ENCODE peak calls at places on chromosomes 7 and 10, in eight cellular contexts. H is lower leg skin; W is amygdala; D is neuronal stem cell; Z is C1 segment of cervical spinal cord; U is glomerular endothelial cell; Q is RWPE1; E is stimulated activated CD8-positive, alpha-beta memory T cell treated with anti-CD3 and anti-CD28 coated beads, Interleukin-7, amount 100 ng/mL, for 1 hour. T is an unnamed sample.

GRCh38 chr7:74542558-74543117 is 88.9 kb downstream of the GTF2IRD1 start:
- DNase-seq in H (peak; percentile 90), W (peak; percentile 40), D (no peak), Z (no peak), U (no peak), Q (peak; percentile 45), E (no peak), T (no peak)

GRCh38 chr7:149471289-149471953 is 10.6 kb upstream of the ZNF777 start:
- DNase-seq in H (no peak), W (no peak), D (no peak), Z (no peak), U (no peak), Q (no peak), E (no peak), T (no peak)

GRCh38 chr7:45987521-45988290 is 66.6 kb upstream of the IGFBP3 start:
- DNase-seq in H (no peak), W (no peak), D (no peak), Z (no peak), U (no peak), Q (no peak), E (no peak), T (no peak)

GRCh38 chr7:36372156-36372555 is 17.5 kb upstream of the ANLN start:
- DNase-seq in H (no peak), W (no peak), D (no peak), Z (no peak), U (no peak), Q (no peak), E (no peak), T (no peak)

GRCh38 chr10:74418285-74418872 is 267.4 kb downstream of the ADK start:
- DNase-seq in H (no peak), W (peak; percentile 18), D (peak; percentile 54), Z (peak; percentile 33), U (no peak), Q (no peak), E (no peak), T (no peak)

GRCh38 chr10:86346169-86346793 is 20.3 kb downstream of the GRID1 start:
- DNase-seq in H (no peak), W (no peak), D (no peak), Z (no peak), U (no peak), Q (no peak), E (no peak), T (no peak)

GRCh38 chr10:60728056-60728455 is 50.2 kb upstream of the CDK1 start:
- DNase-seq in H (no peak), W (no peak), D (no peak), Z (no peak), U (no peak), Q (no peak), E (no peak), T (no peak)

GRCh38 chr7:38452615-38453014 is 178.6 kb downstream of the AMPH start:
- DNase-seq in H (no peak), W (no peak), D (no peak), Z (no peak), U (no peak), Q (no peak), E (no peak), T (no peak)

GRCh38 chr7:139358541-139359365 is 941 bp upstream of the LUC7L2 start:
- DNase-seq in H (peak; percentile 87), W (no peak), D (no peak), Z (no peak), U (no peak), Q (peak; percentile 13), E (no peak), T (no peak)